ENCODE peak calls at places on chromosomes 3 and 15, in nine cellular contexts. F is Panc1, C is SK-N-MC, P is H1, X is spleen, M is HCT116, K is transverse colon, U is esophagus muscularis mucosa, W is stomach. S is an unnamed sample.
A peak's percentile ranks its signal among the peaks of the same experiment; 100 is the strongest.

GRCh38 chr15:96353931-96354730 is 23.6 kb downstream of the NR2F2 start:
- DNase-seq in X (peak; percentile 79), K (no peak), C (no peak), P (no peak), W (peak; percentile 68), F (no peak), U (no peak), M (no peak), S (peak; percentile 52)

GRCh38 chr3:150429767-150430166 is 21.7 kb downstream of the TSC22D2 start:
- DNase-seq in K (no peak), C (no peak), P (no peak), U (no peak), W (no peak), X (no peak), F (no peak), M (no peak), S (no peak)

GRCh38 chr3:62371735-62372591 is 1.4 kb downstream of the FEZF2 start:
- DNase-seq in M (no peak), F (no peak), C (no peak), K (no peak), W (no peak), P (no peak), X (no peak), U (no peak), S (no peak)

GRCh38 chr3:97674477-97674876 is 90.1 kb upstream of the ARL6 start:
- DNase-seq in M (no peak), K (no peak), W (no peak), P (no peak), X (no peak), F (no peak), C (no peak), U (no peak), S (no peak)

GRCh38 chr3:48855681-48856447 is 8.2 kb upstream of the PRKAR2A start:
- DNase-seq in X (peak; percentile 4), F (no peak), W (no peak), M (no peak), K (peak; percentile 26), C (no peak), U (no peak), P (no peak), S (no peak)

GRCh38 chr3:71064976-71065763 is 518.4 kb downstream of the FOXP1 start:
- DNase-seq in W (peak; percentile 68), U (no peak), K (peak; percentile 66), C (no peak), X (peak; percentile 92), F (no peak), P (no peak), M (no peak), S (peak; percentile 52)

GRCh38 chr3:170079466-170080165 is 41.8 kb downstream of the GPR160 start:
- DNase-seq in M (no peak), X (no peak), F (no peak), K (no peak), W (no peak), P (no peak), U (no peak), C (no peak), S (no peak)

GRCh38 chr3:122123885-122124284 is 59.6 kb upstream of the CASR start:
- DNase-seq in K (no peak), X (no peak), C (no peak), U (no peak), W (no peak), P (no peak), M (no peak), F (no peak), S (no peak)

GRCh38 chr15:99390667-99391066 is 139.4 kb downstream of the LRRC28 start:
- DNase-seq in X (no peak), U (no peak), P (peak; percentile 25), K (no peak), M (no peak), W (no peak), C (no peak), F (no peak), S (no peak)

GRCh38 chr15:100516592-100517489 is 11.9 kb downstream of the CERS3 start:
- DNase-seq in P (no peak), K (no peak), W (no peak), C (no peak), M (no peak), F (no peak), U (no peak), X (no peak), S (peak; percentile 49)

GRCh38 chr3:186035277-186035676 is 73.6 kb downstream of the ETV5 start:
- DNase-seq in X (no peak), F (no peak), K (no peak), U (no peak), P (no peak), C (no peak), W (no peak), M (no peak), S (no peak)

DNA sequence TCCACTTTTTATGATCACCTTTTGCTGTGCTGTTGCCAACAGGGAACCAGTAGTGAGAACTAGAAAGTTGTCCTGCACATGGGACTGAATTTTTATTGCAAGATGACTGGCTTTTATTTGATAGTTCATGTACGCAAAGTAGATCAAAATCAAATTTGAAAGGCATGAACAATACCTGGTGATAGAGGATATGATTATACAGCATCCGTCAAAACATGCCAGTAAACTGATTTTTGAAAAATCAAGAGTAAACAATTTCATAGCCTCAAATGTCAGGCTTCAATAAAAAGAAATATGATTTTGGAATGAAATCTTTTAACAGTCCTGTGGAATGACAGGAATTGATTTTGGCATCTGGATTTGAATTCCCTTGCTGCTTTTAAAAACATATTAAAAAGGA is 219.6 kb upstream of the LRRN1 start:
- DNase-seq in U (no peak), P (no peak), C (no peak), M (no peak), F (no peak), X (no peak), K (no peak), W (no peak), S (no peak)
- TF ChIP-seq POLR2AphosphoS5 in U (no peak), P (no peak), C (no peak), M (no peak), F (no peak), X (no peak), K (no peak), W (no peak), S (no peak)

GRCh38 chr3:55482496-55483195 is 4.5 kb downstream of the WNT5A start:
- DNase-seq in M (no peak), C (no peak), W (no peak), X (no peak), U (no peak), K (no peak), F (no peak), P (no peak), S (no peak)

GRCh38 chr3:55481067-55481917 is 5.8 kb downstream of the WNT5A start:
- DNase-seq in U (no peak), F (no peak), X (no peak), K (no peak), W (no peak), P (no peak), C (no peak), M (no peak), S (no peak)

GRCh38 chr3:55483196-55484095 is 3.7 kb downstream of the WNT5A start:
- DNase-seq in U (no peak), C (no peak), K (no peak), F (no peak), X (no peak), P (no peak), W (no peak), M (no peak), S (no peak)

GRCh38 chr3:55484191-55484644 is 2.9 kb downstream of the WNT5A start:
- DNase-seq in K (no peak), W (no peak), P (no peak), X (no peak), C (no peak), U (no peak), F (no peak), M (no peak), S (no peak)

DNA sequence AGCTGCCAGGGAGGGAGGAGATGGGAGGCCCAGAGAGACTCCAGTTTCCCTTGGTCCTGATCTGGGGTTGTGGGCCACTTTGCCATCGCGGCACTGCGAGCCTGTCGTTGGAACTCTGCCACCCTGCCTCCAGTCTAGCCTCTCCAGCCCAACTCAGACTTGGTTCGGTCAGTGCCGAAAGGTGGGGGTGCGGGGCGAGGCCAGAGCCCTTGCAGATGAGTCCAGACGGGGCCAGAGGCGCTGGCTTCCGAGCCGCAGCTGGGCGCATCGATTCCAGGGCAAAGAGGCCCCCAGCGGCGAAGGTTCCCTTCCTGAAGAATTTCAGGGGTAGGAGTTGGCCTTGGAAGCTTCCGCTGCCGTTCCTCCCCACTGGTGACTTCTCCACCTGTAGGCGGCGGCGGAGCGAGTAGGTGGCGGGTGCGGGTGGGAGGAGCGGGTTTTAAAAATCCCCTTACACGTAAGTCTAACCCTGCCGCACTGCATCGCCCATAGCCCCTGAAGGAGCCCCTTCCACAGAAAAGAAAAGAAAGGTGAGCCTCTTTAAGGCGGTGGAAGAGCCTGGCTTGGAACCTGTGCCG is 5.1 kb downstream of the WNT5A start:
- DNase-seq in X (no peak), P (no peak), F (no peak), U (no peak), C (no peak), K (no peak), W (no peak), M (no peak), S (no peak)
- H3K27ac ChIP-seq in X (no peak overlapping the region), P (no peak overlapping the region), F (no peak overlapping the region), U (peak overlapping the region; percentile 36), C (no peak overlapping the region), K (peak overlapping the region; percentile 47), W (peak overlapping the region; percentile 52), M (no peak overlapping the region), S (no peak overlapping the region)

GRCh38 chr3:159846255-159846654 is 142.4 kb upstream of the IL12A start:
- DNase-seq in C (no peak), U (no peak), W (no peak), F (no peak), M (no peak), P (no peak), K (no peak), X (no peak), S (no peak)

GRCh38 chr3:159844801-159845261 is 143.8 kb upstream of the IL12A start:
- DNase-seq in W (no peak), U (no peak), M (no peak), C (no peak), X (no peak), K (no peak), P (no peak), F (no peak), S (no peak)

GRCh38 chr3:159848348-159849118 is 140.1 kb upstream of the IL12A start:
- DNase-seq in F (no peak), W (no peak), P (no peak), U (no peak), K (no peak), M (no peak), X (no peak), C (no peak), S (no peak)

GRCh38 chr3:159844383-159844730 is 144.3 kb upstream of the IL12A start:
- DNase-seq in X (no peak), U (no peak), C (no peak), P (no peak), W (no peak), M (no peak), K (no peak), F (no peak), S (no peak)

GRCh38 chr3:159845737-159846136 is 142.9 kb upstream of the IL12A start:
- DNase-seq in K (no peak), U (no peak), M (no peak), P (no peak), C (no peak), X (no peak), F (no peak), W (no peak), S (no peak)
- TF ChIP-seq POLR2AphosphoS5 in K (no peak), U (no peak), M (no peak), P (no peak), C (no peak), X (no peak), F (no peak), W (no peak), S (no peak)

GRCh38 chr3:14453841-14454630 is 51.6 kb downstream of the SLC6A6 start:
- DNase-seq in F (no peak), M (no peak), X (peak; percentile 87), P (no peak), K (no peak), W (peak; percentile 39), U (no peak), C (no peak), S (no peak)
- H3K27ac ChIP-seq in F (peak overlapping the region; percentile 81), M (peak overlapping the region; percentile 75), X (peak overlapping the region; percentile 82), P (no peak overlapping the region), K (peak overlapping the region; percentile 77), W (peak overlapping the region; percentile 89), U (peak overlapping the region; percentile 85), C (no peak overlapping the region), S (peak overlapping the region; percentile 92)

S was measured in breast epithelium.